ENCODE peak calls at places on chromosomes 5 and 9, in seven cellular contexts. One of them, this sample, is unnamed.

GRCh38 chr5:41338276-41338675 is 124.9 kb upstream of the C6 start:
- DNase-seq in endothelial cell of umbilical vein: no peak
- DNase-seq in HepG2: no peak
- DNase-seq in K562: no peak
- DNase-seq in HCT116: no peak
- DNase-seq in GM23338: no peak
- DNase-seq in H1: no peak
- DNase-seq in this sample: no peak

GRCh38 chr9:120532475-120532874 is 47.5 kb downstream of the CDK5RAP2 start:
- DNase-seq in HepG2: no peak
- DNase-seq in H1: no peak
- DNase-seq in GM23338: no peak
- DNase-seq in HCT116: peak; percentile 45
- DNase-seq in K562: no peak
- DNase-seq in endothelial cell of umbilical vein: no peak
- DNase-seq in this sample: no peak

GRCh38 chr5:21159526-21160059 is 1171.6 kb upstream of the CDH18 start:
- DNase-seq in K562: no peak
- DNase-seq in HCT116: no peak
- DNase-seq in GM23338: no peak
- DNase-seq in HepG2: no peak
- DNase-seq in endothelial cell of umbilical vein: no peak
- DNase-seq in H1: no peak
- DNase-seq in this sample: no peak

GRCh38 chr5:169416583-169417196 is 115.8 kb upstream of the SLIT3 start:
- DNase-seq in K562: peak; percentile 8
- DNase-seq in endothelial cell of umbilical vein: no peak
- DNase-seq in HCT116: no peak
- DNase-seq in H1: no peak
- DNase-seq in GM23338: no peak
- DNase-seq in HepG2: no peak
- DNase-seq in this sample: no peak

GRCh38 chr9:125884196-125884595 is 137.0 kb downstream of the PBX3 start:
- DNase-seq in K562: no peak
- DNase-seq in HCT116: no peak
- DNase-seq in GM23338: no peak
- DNase-seq in H1: no peak
- DNase-seq in HepG2: no peak
- DNase-seq in endothelial cell of umbilical vein: no peak
- DNase-seq in this sample: no peak

GRCh38 chr5:172274951-172275753 is 8.4 kb downstream of the UBTD2 start:
- DNase-seq in HepG2: no peak
- DNase-seq in K562: no peak
- DNase-seq in H1: peak; percentile 37
- DNase-seq in HCT116: no peak
- DNase-seq in GM23338: no peak
- DNase-seq in endothelial cell of umbilical vein: no peak
- DNase-seq in this sample: no peak

GRCh38 chr5:56164371-56164770 is 68.8 kb downstream of the ANKRD55 start:
- DNase-seq in HCT116: no peak
- DNase-seq in endothelial cell of umbilical vein: peak; percentile 90
- DNase-seq in H1: no peak
- DNase-seq in GM23338: no peak
- DNase-seq in HepG2: no peak
- DNase-seq in K562: no peak
- DNase-seq in this sample: no peak

GRCh38 chr9:121133104-121133816 is 58.5 kb downstream of the CNTRL start:
- DNase-seq in HCT116: no peak
- DNase-seq in endothelial cell of umbilical vein: no peak
- DNase-seq in H1: peak; percentile 65
- DNase-seq in K562: peak; percentile 22
- DNase-seq in HepG2: peak; percentile 77
- DNase-seq in GM23338: peak; percentile 66
- DNase-seq in this sample: no peak

GRCh38 chr5:10423009-10423408 is 18.7 kb upstream of the ROPN1L start:
- DNase-seq in HCT116: no peak
- DNase-seq in H1: no peak
- DNase-seq in HepG2: no peak
- DNase-seq in K562: no peak
- DNase-seq in endothelial cell of umbilical vein: no peak
- DNase-seq in GM23338: peak; percentile 18
- DNase-seq in this sample: no peak

GRCh38 chr5:14202462-14202861 is 59.3 kb downstream of the TRIO start:
- DNase-seq in endothelial cell of umbilical vein: peak; percentile 85
- DNase-seq in HCT116: no peak
- DNase-seq in HepG2: no peak
- DNase-seq in K562: no peak
- DNase-seq in H1: no peak
- DNase-seq in GM23338: no peak
- DNase-seq in this sample: peak; percentile 75

GRCh38 chr5:75324791-75325190 is 12.2 kb upstream of the HMGCR start:
- DNase-seq in HCT116: no peak
- DNase-seq in K562: no peak
- DNase-seq in GM23338: no peak
- DNase-seq in endothelial cell of umbilical vein: no peak
- DNase-seq in HepG2: no peak
- DNase-seq in H1: no peak
- DNase-seq in this sample: no peak

GRCh38 chr5:73030995-73031394 is 75.2 kb downstream of the FCHO2 start:
- DNase-seq in HCT116: peak; percentile 66
- DNase-seq in endothelial cell of umbilical vein: peak; percentile 72
- DNase-seq in GM23338: peak; percentile 81
- DNase-seq in HepG2: peak; percentile 5
- DNase-seq in H1: no peak
- DNase-seq in K562: no peak
- DNase-seq in this sample: no peak

GRCh38 chr9:21096901-21097255 is 19.1 kb upstream of the IFNB1 start:
- DNase-seq in HepG2: no peak
- DNase-seq in K562: no peak
- DNase-seq in endothelial cell of umbilical vein: no peak
- DNase-seq in GM23338: no peak
- DNase-seq in H1: no peak
- DNase-seq in HCT116: no peak
- DNase-seq in this sample: no peak

GRCh38 chr5:112205840-112206239 is 213.2 kb downstream of the EPB41L4A start:
- DNase-seq in GM23338: peak; percentile 83
- DNase-seq in endothelial cell of umbilical vein: no peak
- DNase-seq in HepG2: no peak
- DNase-seq in HCT116: no peak
- DNase-seq in K562: no peak
- DNase-seq in H1: peak; percentile 54
- DNase-seq in this sample: no peak

GRCh38 chr5:117690603-117691002 is 1116.0 kb upstream of the SEMA6A start:
- DNase-seq in GM23338: no peak
- DNase-seq in H1: no peak
- DNase-seq in HepG2: no peak
- DNase-seq in K562: no peak
- DNase-seq in HCT116: no peak
- DNase-seq in endothelial cell of umbilical vein: no peak
- DNase-seq in this sample: no peak

GRCh38 chr9:70525553-70525952 is 111.1 kb upstream of the KLF9 start:
- DNase-seq in GM23338: no peak
- DNase-seq in H1: no peak
- DNase-seq in endothelial cell of umbilical vein: peak; percentile 74
- DNase-seq in HCT116: no peak
- DNase-seq in K562: no peak
- DNase-seq in HepG2: no peak
- DNase-seq in this sample: no peak

GRCh38 chr5:73488806-73489205 is 9.4 kb upstream of the BTF3 start:
- DNase-seq in H1: no peak
- DNase-seq in K562: peak; percentile 54
- DNase-seq in HCT116: no peak
- DNase-seq in endothelial cell of umbilical vein: no peak
- DNase-seq in HepG2: no peak
- DNase-seq in GM23338: no peak
- DNase-seq in this sample: no peak

GRCh38 chr9:130587921-130588320 is 8.5 kb downstream of the FUBP3 start:
- DNase-seq in K562: no peak
- DNase-seq in H1: no peak
- DNase-seq in HCT116: no peak
- DNase-seq in GM23338: no peak
- DNase-seq in endothelial cell of umbilical vein: no peak
- DNase-seq in HepG2: no peak
- DNase-seq in this sample: no peak

GRCh38 chr5:93676707-93677106 is 64.7 kb downstream of the POU5F2 start:
- DNase-seq in HCT116: no peak
- DNase-seq in GM23338: peak; percentile 6
- DNase-seq in K562: no peak
- DNase-seq in HepG2: no peak
- DNase-seq in endothelial cell of umbilical vein: no peak
- DNase-seq in H1: no peak
- DNase-seq in this sample: no peak

GRCh38 chr5:146758898-146759297 is 119.7 kb downstream of the PPP2R2B start:
- DNase-seq in H1: no peak
- DNase-seq in K562: no peak
- DNase-seq in GM23338: no peak
- DNase-seq in HCT116: no peak
- DNase-seq in HepG2: no peak
- DNase-seq in endothelial cell of umbilical vein: no peak
- DNase-seq in this sample: no peak

GRCh38 chr5:58755397-58755796 is 172.5 kb downstream of the RAB3C start:
- DNase-seq in HCT116: no peak
- DNase-seq in H1: no peak
- DNase-seq in K562: no peak
- DNase-seq in endothelial cell of umbilical vein: no peak
- DNase-seq in HepG2: no peak
- DNase-seq in GM23338: no peak
- DNase-seq in this sample: no peak

GRCh38 chr9:135902655-135903357 is 4.5 kb downstream of the CAMSAP1 start:
- DNase-seq in HepG2: no peak
- DNase-seq in K562: no peak
- DNase-seq in endothelial cell of umbilical vein: no peak
- DNase-seq in GM23338: no peak
- DNase-seq in HCT116: no peak
- DNase-seq in H1: no peak
- DNase-seq in this sample: no peak
- H3K4me3 ChIP-seq in HepG2: no peak overlapping the region
- H3K4me3 ChIP-seq in K562: no peak overlapping the region
- H3K4me3 ChIP-seq in endothelial cell of umbilical vein: no peak overlapping the region
- H3K4me3 ChIP-seq in GM23338: no peak overlapping the region
- H3K4me3 ChIP-seq in HCT116: no peak overlapping the region
- H3K4me3 ChIP-seq in H1: no peak overlapping the region
- H3K4me3 ChIP-seq in this sample: no peak overlapping the region

GRCh38 chr5:22926574-22926973 is 73.4 kb upstream of the CDH12 start:
- DNase-seq in GM23338: no peak
- DNase-seq in H1: no peak
- DNase-seq in HepG2: no peak
- DNase-seq in HCT116: no peak
- DNase-seq in K562: no peak
- DNase-seq in endothelial cell of umbilical vein: no peak
- DNase-seq in this sample: peak; percentile 60

DNA sequence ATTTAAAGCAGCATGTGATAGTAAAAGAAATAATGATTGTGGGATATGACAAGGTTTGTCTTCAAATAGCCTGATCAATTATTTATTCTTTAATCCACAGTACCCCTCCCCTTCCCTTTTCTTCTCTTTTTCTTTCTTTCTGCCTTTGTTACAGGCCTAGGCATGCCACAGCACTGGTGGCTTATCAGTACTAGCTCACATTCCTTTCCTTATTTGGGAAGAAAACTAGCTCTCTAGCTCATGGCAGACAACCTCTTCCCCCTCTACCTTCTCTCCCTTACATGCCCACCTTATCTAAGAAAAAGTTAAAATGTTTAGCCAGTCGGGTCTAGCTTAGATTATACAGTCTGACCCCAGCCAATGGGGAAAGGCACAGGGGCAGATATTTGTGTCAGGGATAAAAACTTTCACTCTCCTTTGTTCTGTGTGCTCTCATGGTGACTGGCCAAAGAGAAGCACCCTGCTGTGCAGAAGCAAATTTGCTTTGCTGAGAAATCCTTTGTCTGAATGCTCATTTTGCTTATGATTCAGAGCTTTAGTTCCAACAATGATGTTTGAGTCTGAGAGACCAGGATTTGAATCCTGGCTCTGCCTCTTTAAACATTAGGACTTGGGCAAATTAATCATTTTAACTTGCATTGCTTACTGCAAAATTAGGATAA is 75.8 kb upstream of the CDH12 start:
- DNase-seq in HepG2: no peak
- DNase-seq in endothelial cell of umbilical vein: no peak
- DNase-seq in H1: peak; percentile 48
- DNase-seq in HCT116: no peak
- DNase-seq in GM23338: peak; percentile 53
- DNase-seq in K562: no peak
- DNase-seq in this sample: no peak
- TF ChIP-seq EZH2 in HepG2: no peak
- TF ChIP-seq EZH2 in endothelial cell of umbilical vein: no peak
- TF ChIP-seq EZH2 in H1: no peak
- TF ChIP-seq EZH2 in HCT116: no peak
- TF ChIP-seq EZH2 in GM23338: no peak
- TF ChIP-seq EZH2 in K562: no peak
- TF ChIP-seq EZH2 in this sample: no peak

GRCh38 chr9:99090366-99091130 is 14.4 kb upstream of the TGFBR1 start:
- DNase-seq in endothelial cell of umbilical vein: no peak
- DNase-seq in K562: no peak
- DNase-seq in H1: no peak
- DNase-seq in HepG2: no peak
- DNase-seq in GM23338: no peak
- DNase-seq in HCT116: no peak
- DNase-seq in this sample: no peak

GRCh38 chr9:99095565-99095964 is 9.3 kb upstream of the TGFBR1 start:
- DNase-seq in GM23338: no peak
- DNase-seq in endothelial cell of umbilical vein: no peak
- DNase-seq in HepG2: no peak
- DNase-seq in H1: no peak
- DNase-seq in HCT116: no peak
- DNase-seq in K562: no peak
- DNase-seq in this sample: no peak

GRCh38 chr9:99096409-99096808 is 8.5 kb upstream of the TGFBR1 start:
- DNase-seq in HepG2: no peak
- DNase-seq in GM23338: no peak
- DNase-seq in H1: no peak
- DNase-seq in HCT116: no peak
- DNase-seq in K562: no peak
- DNase-seq in endothelial cell of umbilical vein: no peak
- DNase-seq in this sample: no peak

GRCh38 chr9:99092643-99093491 is 12.0 kb upstream of the TGFBR1 start:
- DNase-seq in HCT116: no peak
- DNase-seq in K562: peak; percentile 35
- DNase-seq in H1: no peak
- DNase-seq in GM23338: no peak
- DNase-seq in endothelial cell of umbilical vein: no peak
- DNase-seq in HepG2: no peak
- DNase-seq in this sample: no peak

DNA sequence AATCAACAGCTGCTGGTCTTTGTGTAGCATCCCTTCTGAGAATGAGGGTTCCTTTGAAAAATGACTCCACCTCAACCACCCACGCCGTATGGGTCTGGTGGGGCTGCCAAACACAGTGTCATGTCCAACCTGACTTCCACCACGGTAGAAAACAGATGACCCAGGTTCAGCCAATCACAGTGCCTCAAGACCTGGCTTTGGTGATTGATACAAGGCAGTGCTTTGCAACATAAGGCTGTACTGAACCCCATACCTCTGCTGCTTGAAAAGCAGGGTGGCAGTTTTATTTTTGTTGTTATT is 11.5 kb upstream of the TGFBR1 start:
- DNase-seq in HepG2: no peak
- DNase-seq in K562: peak; percentile 37
- DNase-seq in GM23338: no peak
- DNase-seq in HCT116: no peak
- DNase-seq in endothelial cell of umbilical vein: no peak
- DNase-seq in H1: no peak
- DNase-seq in this sample: no peak
- TF ChIP-seq POLR2AphosphoS5 in HepG2: no peak
- TF ChIP-seq POLR2AphosphoS5 in K562: no peak
- TF ChIP-seq POLR2AphosphoS5 in GM23338: no peak
- TF ChIP-seq POLR2AphosphoS5 in HCT116: no peak
- TF ChIP-seq POLR2AphosphoS5 in endothelial cell of umbilical vein: no peak
- TF ChIP-seq POLR2AphosphoS5 in H1: no peak
- TF ChIP-seq POLR2AphosphoS5 in this sample: no peak

GRCh38 chr9:128703616-128704355 is 1.5 kb downstream of the PKN3 start:
- DNase-seq in HCT116: no peak
- DNase-seq in GM23338: no peak
- DNase-seq in H1: no peak
- DNase-seq in K562: peak; percentile 62
- DNase-seq in endothelial cell of umbilical vein: peak; percentile 49
- DNase-seq in HepG2: no peak
- DNase-seq in this sample: no peak
- H3K4me3 ChIP-seq in HCT116: peak overlapping the region; percentile 93
- H3K4me3 ChIP-seq in GM23338: peak overlapping the region; percentile 83
- H3K4me3 ChIP-seq in H1: peak overlapping the region; percentile 51
- H3K4me3 ChIP-seq in K562: peak overlapping the region; percentile 69
- H3K4me3 ChIP-seq in endothelial cell of umbilical vein: peak overlapping the region; percentile 80
- H3K4me3 ChIP-seq in HepG2: peak overlapping the region; percentile 97
- H3K4me3 ChIP-seq in this sample: peak overlapping the region; percentile 91